ENCODE peak calls at places on chromosomes 1 and 21, in seven cellular contexts. N is naive thymus-derived CD4-positive, alpha-beta T cell; U is OCI-LY7; O is NT2/D1; T is ovary; X is adrenal gland; S is CD8-positive, alpha-beta memory T cell. Y is an unnamed sample. For H3K4me1 and H3K36me3, the result is how much of the 10 kb centered on the place peaks cover.

GRCh38 chr1:5992814-5993552 is 758 bp upstream of the NPHP4 start:
- DNase-seq in U (peak), X (no peak), T (peak), N (no peak), O (no peak), S (no peak), Y (no peak)

GRCh38 chr1:172955161-172955821 is 95.5 kb downstream of the TNFSF18 start:
- DNase-seq in O (no peak), U (no peak), X (no peak), S (no peak), N (no peak), T (no peak), Y (no peak)

GRCh38 chr1:116586741-116587143 is 15.9 kb upstream of the CD58 start:
- DNase-seq in T (no peak), X (no peak), U (no peak), O (no peak), S (no peak), N (no peak), Y (no peak)

GRCh38 chr1:209411491-209411929 is 172.0 kb upstream of the CAMK1G start:
- DNase-seq in N (no peak), U (no peak), O (no peak), X (peak), T (no peak), S (no peak), Y (peak)

GRCh38 chr1:1211541-1212511 is 2.1 kb downstream of the TNFRSF4 start:
- DNase-seq in O (no peak), X (no peak), S (no peak), T (no peak), U (no peak), N (no peak), Y (no peak)

GRCh38 chr21:41956926-41957729 is 3.3 kb upstream of the C2CD2 start:
- DNase-seq in X (peak), T (peak), U (no peak), O (no peak), N (no peak), S (no peak), Y (no peak)

GRCh38 chr1:26468911-26469310 is 3.3 kb upstream of the HMGN2 start:
- DNase-seq in X (peak), N (no peak), O (no peak), T (peak), S (no peak), U (no peak), Y (no peak)

GRCh38 chr1:185291647-185292046 is 25.4 kb downstream of the IVNS1ABP start:
- DNase-seq in U (no peak), S (no peak), N (no peak), X (no peak), O (no peak), T (no peak), Y (no peak)

GRCh38 chr1:207605444-207606361 is 39.2 kb upstream of the CR1L start:
- DNase-seq in O (no peak), S (no peak), U (no peak), T (no peak), N (no peak), X (no peak), Y (no peak)

GRCh38 chr1:207298666-207299065 is 22.8 kb upstream of the CD55 start:
- DNase-seq in U (no peak), X (no peak), T (no peak), N (no peak), O (no peak), S (no peak), Y (no peak)

GRCh38 chr21:27571706-27572105 is 604.8 kb upstream of the ADAMTS5 start:
- DNase-seq in O (no peak), N (no peak), S (no peak), X (no peak), U (no peak), T (no peak), Y (no peak)

GRCh38 chr1:183735069-183735860 is 69.7 kb upstream of the RGL1 start:
- DNase-seq in S (no peak), N (no peak), X (no peak), T (no peak), U (no peak), O (no peak), Y (no peak)

GRCh38 chr1:15797614-15798390 is 9.6 kb downstream of the UQCRHL start:
- DNase-seq in U (no peak), O (no peak), N (no peak), X (peak), T (no peak), S (no peak), Y (no peak)

GRCh38 chr1:96234299-96234698 is 487.3 kb upstream of the PTBP2 start:
- DNase-seq in T (peak), X (no peak), N (no peak), O (peak), U (no peak), S (no peak), Y (peak)

GRCh38 chr1:85617582-85618237 is 37.1 kb downstream of the CCN1 start:
- DNase-seq in U (no peak), O (no peak), T (no peak), X (no peak), S (no peak), N (no peak), Y (no peak)

GRCh38 chr1:155872527-155872926 is 13.2 kb downstream of the SYT11 start:
- DNase-seq in X (no peak), N (no peak), U (no peak), O (no peak), S (no peak), T (no peak), Y (no peak)

GRCh38 chr1:23530089-23530749 is 814 bp downstream of the E2F2 start:
- DNase-seq in X (no peak), U (peak), O (no peak), T (no peak), S (no peak), N (no peak), Y (peak)

GRCh38 chr1:39076127-39076798 is 50.1 kb downstream of the NDUFS5 start:
- DNase-seq in U (no peak), X (peak), S (no peak), O (no peak), N (no peak), T (peak), Y (no peak)

GRCh38 chr1:184329962-184330868 is 56.6 kb upstream of the C1orf21 start:
- DNase-seq in X (peak), O (no peak), T (no peak), U (no peak), N (no peak), S (no peak), Y (peak)

GRCh38 chr1:85447000-85447943 is 17.7 kb downstream of the DDAH1 start:
- DNase-seq in T (no peak), O (no peak), S (no peak), U (no peak), N (no peak), X (no peak), Y (no peak)

GRCh38 chr1:244112646-244113045 is 61.6 kb downstream of the ZBTB18 start:
- DNase-seq in T (no peak), O (no peak), U (no peak), N (no peak), S (no peak), X (no peak), Y (no peak)

GRCh38 chr1:88982055-88982454 is 10.4 kb downstream of the KYAT3 start:
- DNase-seq in O (no peak), N (no peak), U (no peak), T (no peak), S (no peak), X (no peak), Y (no peak)

GRCh38 chr1:88985692-88986091 is 6.7 kb downstream of the KYAT3 start:
- DNase-seq in U (no peak), O (no peak), N (no peak), S (no peak), T (no peak), X (peak), Y (no peak)

GRCh38 chr1:88983791-88984552 is 8.5 kb downstream of the KYAT3 start:
- DNase-seq in U (peak), X (no peak), S (peak), T (no peak), O (no peak), N (peak), Y (peak)

GRCh38 chr1:88984553-88984945 is 7.9 kb downstream of the KYAT3 start:
- DNase-seq in T (no peak), S (no peak), N (no peak), X (no peak), U (no peak), O (no peak), Y (peak)

GRCh38 chr1:88985033-88985432 is 7.4 kb downstream of the KYAT3 start:
- DNase-seq in S (no peak), O (no peak), N (no peak), X (peak), T (peak), U (no peak), Y (peak)
- H3K4me1 ChIP-seq in S (under half), O (under half), N (under half), X (under half), T (under half), U (under half), Y (under half)

DNA sequence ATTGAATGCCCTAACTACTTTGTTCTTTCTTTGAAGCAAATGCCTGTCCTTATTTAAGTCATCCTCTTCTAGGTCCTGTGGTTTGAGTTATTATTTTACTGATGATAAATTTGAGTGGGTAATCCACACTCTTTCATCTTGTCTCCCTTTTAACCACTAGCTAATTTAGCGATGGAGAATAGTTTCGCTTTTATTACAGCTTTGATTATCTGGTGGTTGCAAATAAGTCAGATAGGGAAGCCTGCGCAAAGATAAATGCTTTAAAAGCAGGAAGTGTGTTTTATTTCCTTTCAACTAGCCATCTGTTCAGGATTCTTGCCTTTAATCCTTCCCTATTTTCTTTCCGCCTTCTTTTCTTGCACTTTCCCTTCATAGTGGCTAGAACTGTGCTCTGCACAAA is 129.0 kb downstream of the TGFB2 start:
- DNase-seq in O (no peak), S (no peak), N (no peak), X (no peak), T (no peak), U (no peak), Y (no peak)
- H3K4me3 ChIP-seq in O (no peak), S (no peak), N (no peak), X (no peak), T (no peak), U (no peak), Y (no peak)

GRCh38 chr1:167631386-167631941 is 1.4 kb downstream of the RCSD1 start:
- DNase-seq in X (no peak), N (no peak), U (no peak), S (no peak), O (no peak), T (no peak), Y (no peak)

GRCh38 chr1:167631987-167632680 is 2.1 kb downstream of the RCSD1 start:
- DNase-seq in U (peak), S (peak), T (no peak), N (peak), X (peak), O (no peak), Y (no peak)

GRCh38 chr1:167635233-167635648 is 5.2 kb downstream of the RCSD1 start:
- DNase-seq in X (no peak), T (peak), O (peak), N (no peak), S (no peak), U (no peak), Y (no peak)

GRCh38 chr1:167634435-167634834 is 4.4 kb downstream of the RCSD1 start:
- DNase-seq in X (no peak), T (no peak), O (no peak), N (no peak), U (no peak), S (no peak), Y (no peak)

DNA sequence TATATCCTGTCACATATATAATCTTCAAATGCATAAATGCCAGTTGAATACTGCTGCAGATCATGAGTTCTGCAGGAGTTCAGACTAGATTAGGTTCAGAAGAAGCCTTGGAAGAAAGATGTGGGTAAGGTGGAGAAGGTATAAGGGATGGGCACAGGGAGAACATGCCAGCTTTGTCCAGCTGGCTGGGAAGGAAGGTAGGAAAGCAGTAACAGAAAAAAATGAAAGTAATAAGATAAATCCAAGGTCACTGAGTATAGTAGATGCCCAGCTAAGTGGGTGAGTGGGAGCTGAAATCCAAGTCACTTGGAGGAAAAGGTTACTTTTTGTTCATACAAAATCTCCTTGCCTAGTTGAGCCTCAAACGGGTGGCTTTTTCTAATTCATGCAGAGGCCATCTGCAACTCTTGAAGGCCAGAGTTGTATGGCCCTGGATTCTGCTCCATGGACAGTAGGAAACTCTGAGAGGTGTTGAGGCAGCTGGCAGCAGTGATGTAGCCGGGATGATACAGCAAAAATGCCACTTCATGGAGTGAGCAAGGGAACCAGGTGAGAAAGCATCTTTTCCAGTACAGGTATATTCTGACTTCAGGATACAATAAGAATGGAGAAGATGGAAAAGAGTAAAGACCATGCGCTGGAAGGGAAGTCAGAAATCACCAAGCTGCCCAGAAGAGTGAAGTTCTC is 3.4 kb downstream of the RCSD1 start:
- DNase-seq in T (no peak), S (no peak), O (no peak), N (no peak), U (no peak), X (no peak), Y (no peak)
- H3K36me3 ChIP-seq in T (under half), S (under half), O (under half), N (under half), U (half or more), X (under half), Y (under half)

DNA sequence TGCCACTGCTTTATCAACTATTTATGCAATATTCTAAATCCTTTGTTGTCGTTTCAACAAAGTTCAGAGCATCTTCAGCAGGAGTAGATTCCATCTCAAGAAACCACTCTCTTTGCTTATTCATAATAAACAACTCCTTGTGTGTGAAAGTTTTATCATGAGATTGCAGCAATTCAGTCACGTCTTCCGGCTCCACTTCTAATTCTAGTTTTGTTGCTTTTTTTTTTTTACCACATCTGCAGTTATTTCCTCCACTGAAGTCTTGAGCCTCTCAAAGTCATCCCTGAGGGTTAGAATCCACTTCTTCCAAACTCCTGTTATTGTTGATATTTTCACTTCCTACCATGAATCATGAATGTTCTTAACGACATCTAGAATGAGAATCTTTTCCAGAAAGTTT is 14.8 kb upstream of the ETS2 start:
- DNase-seq in O (no peak), U (no peak), S (no peak), X (no peak), T (no peak), N (no peak), Y (no peak)
- H3K4me1 ChIP-seq in O (under half), U (under half), S (under half), X (under half), T (under half), N (under half), Y (under half)

GRCh38 chr1:36393686-36394085 is 4.0 kb downstream of the LSM10 start:
- DNase-seq in X (no peak), N (no peak), S (no peak), U (no peak), T (no peak), O (no peak), Y (no peak)
- H3K4me3 ChIP-seq in X (no peak), N (no peak), S (no peak), U (peak), T (no peak), O (no peak), Y (no peak)

DNA sequence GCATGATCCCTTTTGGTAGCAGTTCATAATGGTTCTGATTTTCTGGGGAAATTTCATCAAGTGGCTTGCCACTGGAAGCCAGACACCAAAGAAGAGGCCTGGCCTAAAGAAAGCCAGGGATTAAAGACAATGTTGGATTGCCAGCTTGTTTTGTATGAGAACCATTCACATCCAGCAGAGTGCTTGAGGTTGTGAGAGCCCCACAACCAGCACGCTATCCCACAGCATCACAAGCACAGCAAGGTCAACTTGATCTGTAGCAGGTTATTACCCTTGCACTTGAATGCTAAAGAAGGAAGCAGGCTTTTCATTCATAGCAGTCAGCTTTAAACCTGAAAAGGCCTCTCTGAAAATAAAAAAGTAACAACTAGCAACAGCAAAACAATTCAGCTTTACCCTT is 399.8 kb downstream of the PLPP3 start:
- DNase-seq in O (no peak), N (no peak), T (no peak), S (no peak), U (no peak), X (no peak), Y (no peak)
- H3K36me3 ChIP-seq in O (under half), N (under half), T (under half), S (under half), U (under half), X (under half), Y (under half)

GRCh38 chr21:34844033-34844923 is 175.5 kb downstream of the CLIC6 start:
- DNase-seq in N (no peak), S (no peak), T (no peak), X (peak), O (no peak), U (no peak), Y (no peak)

GRCh38 chr21:34841154-34841553 is 172.4 kb downstream of the CLIC6 start:
- DNase-seq in O (no peak), X (no peak), T (no peak), U (no peak), S (no peak), N (no peak), Y (no peak)

GRCh38 chr21:34839070-34839820 is 170.5 kb downstream of the CLIC6 start:
- DNase-seq in S (no peak), O (no peak), X (no peak), N (no peak), U (no peak), T (no peak), Y (no peak)

GRCh38 chr21:34843562-34843961 is 174.8 kb downstream of the CLIC6 start:
- DNase-seq in S (no peak), T (peak), U (no peak), N (no peak), O (no peak), X (no peak), Y (no peak)

DNA sequence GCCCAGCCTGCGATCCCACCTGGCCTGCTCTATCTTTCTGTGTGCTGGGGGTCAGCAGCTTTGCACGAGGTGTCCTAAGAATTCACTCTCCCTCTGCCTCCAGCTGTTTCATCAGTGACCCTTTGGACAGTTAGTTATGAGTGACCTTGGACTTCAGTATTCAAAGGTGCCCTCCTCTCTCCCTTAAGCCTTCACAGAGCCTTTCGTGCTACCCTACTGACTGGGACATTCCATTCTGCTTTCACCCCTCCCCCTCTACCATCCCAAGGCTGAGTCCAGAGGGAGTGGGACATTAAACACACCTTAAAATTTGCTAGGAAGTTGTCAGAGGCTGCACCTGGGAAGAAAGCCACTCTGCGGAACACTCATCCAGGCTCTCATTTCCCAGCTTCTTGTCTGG is 171.9 kb downstream of the CLIC6 start:
- DNase-seq in T (no peak), N (no peak), S (no peak), X (no peak), U (no peak), O (no peak), Y (no peak)
- H3K4me1 ChIP-seq in T (under half), N (under half), S (under half), X (under half), U (under half), O (under half), Y (under half)